ENCODE peak calls at places on chromosomes 6 and 20, in ten cellular contexts. D is EH; A is endothelial cell; K is HT-29; T is effector memory CD8-positive, alpha-beta T cell; O is D341Med; R is CD8-positive, alpha-beta T cell; Z is hypothalamus; G is stomach; B is Calu3. X is an unnamed sample.

GRCh38 chr6:149963212-149963461 is 606 bp upstream of the ULBP1 start:
- DNase-seq in A (peak), Z (no peak), G (no peak), K (peak), O (peak), T (no peak), D (peak), B (peak), R (no peak), X (peak)

GRCh38 chr20:21435576-21435975 is 38.2 kb upstream of the NKX2-4 start:
- DNase-seq in K (no peak), T (no peak), A (no peak), B (no peak), O (no peak), Z (no peak), G (no peak), R (no peak), D (peak), X (no peak)

GRCh38 chr6:24078200-24078599 is 47.8 kb upstream of the NRSN1 start:
- DNase-seq in B (no peak), G (no peak), K (no peak), Z (no peak), T (no peak), R (no peak), D (no peak), A (no peak), O (no peak), X (peak)

GRCh38 chr6:136612666-136613389 is 62.6 kb upstream of the MAP7 start:
- DNase-seq in D (no peak), R (no peak), T (no peak), A (no peak), G (no peak), K (no peak), Z (no peak), B (no peak), O (no peak), X (no peak)

GRCh38 chr6:73353636-73354388 is at the start of gene DPPA5:
- DNase-seq in K (no peak), R (no peak), G (no peak), O (no peak), D (no peak), A (no peak), B (no peak), T (no peak), Z (no peak), X (no peak)

GRCh38 chr6:97958143-97958542 is 675.1 kb upstream of the MMS22L start:
- DNase-seq in T (no peak), G (no peak), K (no peak), O (no peak), B (no peak), D (no peak), Z (no peak), R (no peak), A (no peak), X (no peak)

GRCh38 chr6:152648090-152648489 is 10.9 kb upstream of the SYNE1 start:
- DNase-seq in Z (no peak), T (no peak), A (no peak), K (no peak), O (no peak), B (no peak), R (no peak), D (peak), G (no peak), X (no peak)

GRCh38 chr6:164331026-164331425 is 916.5 kb downstream of the QKI start:
- DNase-seq in O (no peak), A (no peak), G (no peak), K (no peak), D (no peak), Z (no peak), T (no peak), R (no peak), B (no peak), X (no peak)

GRCh38 chr6:165766457-165766856 is 103.4 kb upstream of the PDE10A start:
- DNase-seq in B (no peak), G (no peak), T (no peak), D (no peak), R (no peak), Z (no peak), A (no peak), O (no peak), K (no peak), X (peak)

X was measured in DMS53.